ENCODE peak calls at places on chromosome 4, in seven cellular contexts. U is epithelial cell of proximal tubule; S is A549; B is brain microvascular endothelial cell; G is CD8-positive, alpha-beta T cell; N is AG09309; R is GM20000. V is an unnamed sample.

GRCh38 chr4:16289872-16290554 is 63.7 kb upstream of the TAPT1 start:
- DNase-seq in U (peak), R (peak), G (no peak), N (no peak), B (peak), S (peak), V (no peak)

GRCh38 chr4:90183254-90183653 is 56.1 kb downstream of the CCSER1 start:
- DNase-seq in G (no peak), S (no peak), R (no peak), B (no peak), U (no peak), N (no peak), V (no peak)

GRCh38 chr4:94941706-94942105 is 184.0 kb downstream of the BMPR1B start:
- DNase-seq in N (no peak), S (no peak), B (no peak), R (no peak), G (no peak), U (no peak), V (no peak)

GRCh38 chr4:153514001-153514526 is 47.9 kb downstream of the TMEM131L start:
- DNase-seq in N (peak), S (peak), G (no peak), B (peak), U (peak), R (no peak), V (no peak)

GRCh38 chr4:118954246-118954645 is 65.6 kb downstream of the SYNPO2 start:
- DNase-seq in N (no peak), U (no peak), R (no peak), B (no peak), G (no peak), S (peak), V (no peak)

GRCh38 chr4:19239565-19239964 is 1012.1 kb upstream of the SLIT2 start:
- DNase-seq in N (peak), B (peak), S (no peak), G (no peak), R (no peak), U (no peak), V (no peak)

GRCh38 chr4:14994242-14994641 is 8.0 kb upstream of the CPEB2 start:
- DNase-seq in G (no peak), N (no peak), B (peak), U (no peak), R (no peak), S (no peak), V (no peak)

GRCh38 chr4:45317276-45317675 is 590.9 kb upstream of the GNPDA2 start:
- DNase-seq in N (no peak), S (no peak), R (no peak), B (no peak), G (no peak), U (no peak), V (no peak)

GRCh38 chr4:61693520-61693919 is 493.4 kb downstream of the ADGRL3 start:
- DNase-seq in U (no peak), G (no peak), R (no peak), B (no peak), N (no peak), S (no peak), V (no peak)

GRCh38 chr4:110193822-110194761 is 4.3 kb downstream of the ELOVL6 start:
- DNase-seq in S (peak), U (peak), G (peak), R (peak), N (peak), B (peak), V (peak)

GRCh38 chr4:14743601-14744000 is 258.7 kb upstream of the CPEB2 start:
- DNase-seq in B (peak), N (no peak), R (no peak), G (no peak), U (no peak), S (no peak), V (no peak)

GRCh38 chr4:56003606-56004005 is 54.9 kb downstream of the CEP135 start:
- DNase-seq in B (no peak), R (no peak), N (no peak), S (no peak), G (no peak), U (no peak), V (no peak)

GRCh38 chr4:152247271-152247975 is 288.5 kb downstream of the FBXW7 start:
- DNase-seq in R (no peak), S (no peak), N (no peak), B (no peak), U (no peak), G (no peak), V (no peak)

GRCh38 chr4:96472103-96472867 is 632.4 kb downstream of the PDHA2 start:
- DNase-seq in R (no peak), G (no peak), B (peak), S (no peak), U (no peak), N (no peak), V (no peak)

GRCh38 chr4:89641367-89641687 is 195.6 kb downstream of the SNCA start:
- DNase-seq in B (no peak), S (no peak), G (no peak), R (no peak), N (no peak), U (no peak), V (no peak)

GRCh38 chr4:84258905-84259830 is 239.9 kb downstream of the NKX6-1 start:
- DNase-seq in G (no peak), R (no peak), N (no peak), B (peak), U (no peak), S (peak), V (no peak)

GRCh38 chr4:48372272-48372671 is 30.9 kb downstream of the SLAIN2 start:
- DNase-seq in R (no peak), S (no peak), N (no peak), G (no peak), B (no peak), U (no peak), V (no peak)

GRCh38 chr4:125849869-125850268 is 535.1 kb downstream of the FAT4 start:
- DNase-seq in U (no peak), B (peak), R (no peak), G (no peak), S (no peak), N (peak), V (peak)

GRCh38 chr4:118265312-118266144 is 87.3 kb downstream of the PRSS12 start:
- DNase-seq in R (peak), G (no peak), U (no peak), S (no peak), N (no peak), B (no peak), V (no peak)

GRCh38 chr4:177673980-177674504 is 231.8 kb upstream of the AGA start:
- DNase-seq in S (no peak), R (no peak), U (no peak), G (no peak), N (no peak), B (no peak), V (no peak)

GRCh38 chr4:98919996-98920395 is 8.9 kb downstream of the EIF4E start:
- DNase-seq in S (no peak), G (no peak), R (no peak), B (no peak), U (no peak), N (no peak), V (no peak)

GRCh38 chr4:74627093-74627492 is 167.2 kb downstream of the BTC start:
- DNase-seq in G (no peak), N (no peak), U (no peak), S (no peak), R (no peak), B (no peak), V (no peak)

GRCh38 chr4:8297141-8297601 is 27.6 kb downstream of the HTRA3 start:
- DNase-seq in B (no peak), R (no peak), U (no peak), G (no peak), S (no peak), N (no peak), V (no peak)

GRCh38 chr4:110477836-110478235 is 1.9 kb downstream of the ENPEP start:
- DNase-seq in N (no peak), B (no peak), U (no peak), G (no peak), R (no peak), S (no peak), V (no peak)

GRCh38 chr4:181030961-181031360 is 1212.2 kb upstream of the TENM3 start:
- DNase-seq in G (no peak), B (no peak), U (no peak), N (peak), R (no peak), S (no peak), V (peak)

GRCh38 chr4:20878806-20879205 is 178.5 kb downstream of the PACRGL start:
- DNase-seq in N (no peak), U (no peak), G (no peak), S (no peak), B (no peak), R (no peak), V (no peak)

GRCh38 chr4:77044458-77045124 is 31.2 kb downstream of the CCNI start:
- DNase-seq in U (no peak), B (no peak), N (no peak), S (peak), G (no peak), R (peak), V (no peak)

GRCh38 chr4:22999419-22999818 is 306.7 kb downstream of the GBA3 start:
- DNase-seq in U (no peak), S (peak), G (no peak), B (no peak), N (no peak), R (no peak), V (no peak)

GRCh38 chr4:74181225-74181624 is 23.3 kb downstream of the MTHFD2L start:
- DNase-seq in R (no peak), B (no peak), S (no peak), N (no peak), G (no peak), U (no peak), V (no peak)

GRCh38 chr4:1705732-1706131 is 6.4 kb downstream of the SLBP start:
- DNase-seq in B (no peak), G (no peak), R (no peak), S (no peak), N (no peak), U (no peak), V (no peak)

GRCh38 chr4:8198206-8198905 is 734 bp upstream of the SH3TC1 start:
- DNase-seq in G (no peak), R (no peak), B (no peak), U (no peak), S (no peak), N (no peak), V (no peak)

GRCh38 chr4:1330761-1331590 is 16.0 kb upstream of the UVSSA start:
- DNase-seq in R (no peak), G (peak), B (no peak), S (no peak), U (no peak), N (no peak), V (no peak)

GRCh38 chr4:186191266-186192067 is at the start of gene CYP4V2:
- DNase-seq in U (no peak), R (peak), N (peak), B (peak), G (peak), S (peak), V (peak)
- TF ChIP-seq CTCF in U (no peak), R (peak), N (no peak), B (peak), G (no peak), S (peak), V (no peak)

GRCh38 chr4:3784469-3785291 is 18.5 kb downstream of the ADRA2C start:
- DNase-seq in B (no peak), R (no peak), S (no peak), U (no peak), G (no peak), N (no peak), V (no peak)

GRCh38 chr4:3785292-3785565 is 19.0 kb downstream of the ADRA2C start:
- DNase-seq in R (no peak), U (no peak), G (no peak), B (no peak), S (no peak), N (no peak), V (no peak)

GRCh38 chr4:3781997-3782930 is 16.1 kb downstream of the ADRA2C start:
- DNase-seq in U (no peak), S (no peak), G (no peak), R (no peak), B (no peak), N (no peak), V (no peak)

GRCh38 chr4:3781193-3781886 is 15.2 kb downstream of the ADRA2C start:
- DNase-seq in B (no peak), G (no peak), S (peak), U (no peak), R (no peak), N (no peak), V (no peak)

DNA sequence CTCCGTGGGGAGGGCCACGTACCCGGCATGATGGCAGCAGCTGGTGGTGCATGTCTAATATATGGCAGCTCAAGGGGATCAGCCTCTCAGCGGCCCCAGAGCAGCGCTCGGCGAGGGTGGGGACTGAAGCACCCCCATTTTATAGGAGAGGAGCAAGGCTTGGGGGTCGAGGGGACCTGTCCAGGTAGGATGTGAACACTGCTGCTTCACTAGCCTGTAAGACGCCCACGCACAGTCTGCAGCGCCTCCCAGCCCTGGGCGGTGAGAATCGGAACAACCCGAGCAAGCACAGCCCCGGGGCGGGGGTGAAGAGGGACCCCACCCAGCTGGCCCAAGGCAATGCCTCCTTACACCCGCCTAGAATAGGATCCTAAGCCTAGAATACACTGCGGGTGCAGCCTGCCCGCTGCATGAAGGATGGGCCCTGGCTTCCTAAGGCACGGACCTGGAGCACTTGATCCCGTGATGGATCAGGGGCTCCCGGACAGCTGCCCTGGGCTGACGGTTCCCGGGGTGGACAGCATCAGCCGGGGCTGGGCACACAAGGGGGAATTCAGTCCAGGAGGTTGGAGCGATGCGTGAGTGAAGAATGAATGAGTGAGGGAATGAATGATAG is 17.6 kb downstream of the ADRA2C start:
- DNase-seq in B (peak), S (peak), R (no peak), G (no peak), N (no peak), U (no peak), V (no peak)
- TF ChIP-seq CTCF in B (peak), S (peak), R (peak), G (no peak), N (peak), U (peak), V (peak)

GRCh38 chr4:107037188-107037587 is 1.1 kb upstream of the DKK2 start:
- DNase-seq in G (no peak), N (no peak), R (no peak), U (no peak), B (peak), S (no peak), V (no peak)
- TF ChIP-seq CTCF in G (no peak), N (peak), R (peak), U (peak), B (peak), S (no peak), V (peak)

GRCh38 chr4:2753444-2753843 is 2.7 kb downstream of the TNIP2 start:
- DNase-seq in B (no peak), U (no peak), R (no peak), S (no peak), N (no peak), G (no peak), V (no peak)
- TF ChIP-seq CTCF in B (no peak), U (no peak), R (no peak), S (no peak), N (no peak), G (no peak), V (no peak)

DNA sequence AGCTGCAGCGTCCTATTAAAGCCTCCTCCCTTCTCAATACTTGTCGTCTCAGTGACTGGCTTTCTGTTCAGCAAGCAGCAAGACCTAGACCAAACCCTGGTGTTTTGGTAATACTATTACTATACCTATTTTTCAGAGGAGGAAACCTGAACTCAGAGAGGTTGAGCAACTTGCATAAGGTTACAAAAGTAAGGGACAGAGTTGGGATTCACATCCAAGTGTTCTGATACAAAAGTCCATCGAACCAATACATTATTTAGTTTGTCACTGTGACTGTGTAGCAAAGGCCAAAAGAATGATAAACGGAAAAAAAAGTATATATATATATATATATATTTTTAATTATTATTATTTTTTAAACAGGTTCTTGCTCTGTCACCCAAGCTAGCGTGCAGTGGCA is 29.9 kb upstream of the KLHL8 start:
- DNase-seq in S (no peak), N (no peak), U (no peak), G (no peak), B (no peak), R (no peak), V (no peak)
- TF ChIP-seq CTCF in S (no peak), N (no peak), U (no peak), G (no peak), B (no peak), R (no peak), V (no peak)

GRCh38 chr4:130127297-130127696 is 1031.3 kb downstream of the C4orf33 start:
- DNase-seq in B (no peak), U (no peak), R (no peak), N (no peak), S (no peak), G (no peak), V (no peak)

GRCh38 chr4:130125468-130125867 is 1029.5 kb downstream of the C4orf33 start:
- DNase-seq in N (no peak), S (no peak), G (no peak), U (no peak), R (no peak), B (peak), V (no peak)

GRCh38 chr4:130124066-130124465 is 1028.1 kb downstream of the C4orf33 start:
- DNase-seq in N (no peak), R (no peak), B (no peak), S (no peak), G (no peak), U (no peak), V (no peak)
- TF ChIP-seq CTCF in N (no peak), R (no peak), B (no peak), S (no peak), G (no peak), U (no peak), V (no peak)

GRCh38 chr4:11505225-11505971 is 76.7 kb upstream of the HS3ST1 start:
- DNase-seq in B (no peak), R (no peak), N (no peak), S (peak), U (peak), G (no peak), V (no peak)
- TF ChIP-seq CTCF in B (no peak), R (no peak), N (no peak), S (no peak), U (no peak), G (no peak), V (no peak)

DNA sequence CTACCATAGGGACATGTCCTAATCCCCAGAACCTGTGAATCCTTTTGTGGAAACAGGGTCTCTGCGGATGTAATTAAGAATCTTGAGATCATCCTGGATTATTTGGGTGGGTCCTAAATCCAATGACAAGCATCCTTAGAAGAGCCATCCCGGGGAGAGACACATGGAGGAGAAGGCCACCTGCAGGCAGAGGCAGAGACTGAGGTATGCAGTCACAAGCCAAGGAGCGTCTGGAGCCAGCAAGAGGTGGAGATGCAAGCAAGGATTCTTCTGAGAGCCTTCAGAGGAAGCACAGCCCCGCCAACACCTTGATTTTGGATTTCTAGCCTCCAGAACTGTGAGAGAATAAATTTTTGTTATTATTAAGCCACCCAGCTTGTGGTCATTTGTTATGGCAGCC is 13.8 kb upstream of the FAT1 start:
- DNase-seq in G (no peak), S (no peak), B (no peak), R (no peak), N (no peak), U (no peak), V (no peak)
- TF ChIP-seq CTCF in G (no peak), S (no peak), B (no peak), R (no peak), N (no peak), U (no peak), V (no peak)